ENCODE peak calls at places on chromosome 6, in ten cellular contexts. Y is K562; P is CD8-positive, alpha-beta T cell; V is foreskin fibroblast; T is nephron progenitor cell; R is GM23338; W is sigmoid colon; F is keratinocyte; E is BJ; Z is GM13977. D is an unnamed sample.

GRCh38 chr6:160755168-160755567 is 53.1 kb downstream of the PLG start:
- DNase-seq in Y (no peak), P (no peak), V (no peak), T (no peak), R (peak; percentile 30), W (no peak), F (no peak), E (no peak), Z (no peak), D (no peak)

GRCh38 chr6:165662671-165663282 is at the start of gene PDE10A:
- DNase-seq in Y (no peak), P (no peak), V (no peak), T (peak; percentile 75), R (peak; percentile 63), W (peak; percentile 80), F (no peak), E (no peak), Z (peak; percentile 62), D (peak; percentile 25)

GRCh38 chr6:52537001-52537753 is 39.7 kb downstream of the TRAM2 start:
- DNase-seq in Y (no peak), P (no peak), V (no peak), T (no peak), R (no peak), W (no peak), F (no peak), E (no peak), Z (peak; percentile 57), D (peak; percentile 38)

GRCh38 chr6:71012871-71013456 is 56.1 kb upstream of the B3GAT2 start:
- DNase-seq in Y (peak; percentile 58), P (no peak), V (peak; percentile 18), T (peak; percentile 35), R (peak; percentile 82), W (no peak), F (no peak), E (no peak), Z (peak; percentile 50), D (peak; percentile 56)

GRCh38 chr6:105136433-105137350 is 43.1 kb downstream of the POPDC3 start:
- DNase-seq in Y (peak; percentile 56), P (no peak), V (peak; percentile 30), T (peak; percentile 74), R (peak; percentile 81), W (peak; percentile 88), F (no peak), E (no peak), Z (peak; percentile 77), D (peak; percentile 61)

GRCh38 chr6:56488281-56488680 is 154.4 kb downstream of the DST start:
- DNase-seq in Y (no peak), P (no peak), V (no peak), T (no peak), R (no peak), W (no peak), F (no peak), E (no peak), Z (no peak), D (no peak)

GRCh38 chr6:81834141-81834621 is 81.7 kb upstream of the TENT5A start:
- DNase-seq in Y (no peak), P (no peak), V (peak; percentile 67), T (no peak), R (no peak), W (no peak), F (no peak), E (peak; percentile 60), Z (no peak), D (no peak)

GRCh38 chr6:119894801-119895200 is 545.2 kb upstream of the MAN1A1 start:
- DNase-seq in Y (no peak), P (no peak), V (no peak), T (peak; percentile 15), R (no peak), W (no peak), F (no peak), E (no peak), Z (no peak), D (no peak)

GRCh38 chr6:90343581-90343980 is 46.9 kb upstream of the BACH2 start:
- DNase-seq in Y (no peak), P (no peak), V (peak; percentile 16), T (no peak), R (no peak), W (no peak), F (no peak), E (no peak), Z (no peak), D (no peak)

GRCh38 chr6:90397929-90398674 is 101.5 kb upstream of the BACH2 start:
- DNase-seq in Y (no peak), P (peak; percentile 87), V (no peak), T (no peak), R (no peak), W (no peak), F (no peak), E (no peak), Z (no peak), D (no peak)

GRCh38 chr6:148565931-148566663 is 180.7 kb upstream of the UST start:
- DNase-seq in Y (no peak), P (no peak), V (peak; percentile 96), T (no peak), R (no peak), W (no peak), F (no peak), E (peak; percentile 81), Z (peak; percentile 53), D (peak; percentile 44)

GRCh38 chr6:2197177-2197671 is 48.2 kb downstream of the GMDS start:
- DNase-seq in Y (no peak), P (no peak), V (peak; percentile 33), T (no peak), R (no peak), W (no peak), F (no peak), E (no peak), Z (no peak), D (no peak)

GRCh38 chr6:134863763-134864510 is 86.0 kb downstream of the ALDH8A1 start:
- DNase-seq in Y (no peak), P (no peak), V (no peak), T (no peak), R (no peak), W (no peak), F (no peak), E (no peak), Z (no peak), D (no peak)

GRCh38 chr6:26556263-26557070 is 18.3 kb downstream of the HMGN4 start:
- DNase-seq in Y (peak; percentile 75), P (peak; percentile 49), V (peak; percentile 89), T (peak; percentile 67), R (peak; percentile 89), W (no peak), F (peak; percentile 97), E (no peak), Z (no peak), D (no peak)

GRCh38 chr6:107800564-107801164 is 23.4 kb downstream of the SCML4 start:
- DNase-seq in Y (no peak), P (no peak), V (no peak), T (no peak), R (peak; percentile 21), W (no peak), F (no peak), E (no peak), Z (peak; percentile 41), D (no peak)

GRCh38 chr6:107679457-107679856 is 144.7 kb downstream of the SCML4 start:
- DNase-seq in Y (peak; percentile 22), P (no peak), V (peak; percentile 76), T (peak; percentile 33), R (peak; percentile 75), W (no peak), F (no peak), E (no peak), Z (no peak), D (no peak)

DNA sequence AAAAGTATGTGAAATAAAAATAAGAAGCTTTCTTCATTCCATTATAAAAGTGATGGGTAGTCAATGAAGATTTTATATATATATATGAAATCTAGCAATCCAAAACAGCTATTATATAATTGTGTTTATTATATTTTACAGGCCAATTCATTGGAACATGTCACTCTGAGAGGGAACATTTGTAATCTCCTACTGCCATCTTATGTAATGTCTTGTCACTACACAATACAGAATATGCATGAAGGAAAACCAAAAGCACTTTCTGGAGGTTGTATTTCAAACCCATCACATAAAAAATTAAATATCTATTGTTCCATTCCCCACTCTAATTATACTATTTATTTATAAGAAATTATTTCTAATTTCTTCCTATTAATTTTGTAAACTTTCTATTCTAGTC is 31.5 kb upstream of the IRAK1BP1 start:
- DNase-seq in Y (no peak), P (no peak), V (no peak), T (no peak), R (no peak), W (no peak), F (no peak), E (no peak), Z (no peak), D (no peak)
- TF ChIP-seq CTCF in Y (no peak), P (no peak), V (no peak), T (no peak), R (no peak), W (no peak), F (no peak), E (no peak), Z (no peak), D (peak; percentile 23)

GRCh38 chr6:23478324-23478723 is 647.7 kb upstream of the NRSN1 start:
- DNase-seq in Y (no peak), P (no peak), V (no peak), T (no peak), R (peak; percentile 59), W (no peak), F (no peak), E (no peak), Z (no peak), D (no peak)
- TF ChIP-seq CTCF in Y (no peak), P (no peak), V (no peak), T (no peak), R (no peak), W (no peak), F (no peak), E (no peak), Z (no peak), D (no peak)

DNA sequence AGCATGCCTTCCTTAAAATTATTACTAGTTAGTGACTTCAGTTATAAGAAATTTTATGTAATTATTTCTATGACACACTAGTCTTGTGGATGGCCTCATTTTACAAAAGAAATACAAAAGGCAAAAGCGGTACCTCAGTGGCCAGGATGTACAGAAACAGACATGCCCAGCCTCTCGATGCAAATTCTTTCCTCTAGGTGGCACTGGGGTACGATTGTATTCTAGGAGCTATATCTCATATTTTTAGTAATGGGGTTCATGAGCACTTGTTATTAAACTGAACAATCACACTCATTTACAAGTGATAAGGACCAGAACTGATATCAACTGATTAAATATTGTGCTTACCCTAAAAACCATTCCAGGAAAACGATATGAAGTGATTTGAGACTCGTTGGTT is 59.8 kb downstream of the SOD2 start:
- DNase-seq in Y (peak; percentile 31), P (no peak), V (no peak), T (peak; percentile 7), R (peak; percentile 61), W (no peak), F (no peak), E (no peak), Z (no peak), D (no peak)
- TF ChIP-seq CTCF in Y (peak; percentile 72), P (no peak), V (peak; percentile 31), T (no peak), R (peak; percentile 79), W (no peak), F (peak; percentile 32), E (peak; percentile 38), Z (peak; percentile 35), D (peak; percentile 21)

DNA sequence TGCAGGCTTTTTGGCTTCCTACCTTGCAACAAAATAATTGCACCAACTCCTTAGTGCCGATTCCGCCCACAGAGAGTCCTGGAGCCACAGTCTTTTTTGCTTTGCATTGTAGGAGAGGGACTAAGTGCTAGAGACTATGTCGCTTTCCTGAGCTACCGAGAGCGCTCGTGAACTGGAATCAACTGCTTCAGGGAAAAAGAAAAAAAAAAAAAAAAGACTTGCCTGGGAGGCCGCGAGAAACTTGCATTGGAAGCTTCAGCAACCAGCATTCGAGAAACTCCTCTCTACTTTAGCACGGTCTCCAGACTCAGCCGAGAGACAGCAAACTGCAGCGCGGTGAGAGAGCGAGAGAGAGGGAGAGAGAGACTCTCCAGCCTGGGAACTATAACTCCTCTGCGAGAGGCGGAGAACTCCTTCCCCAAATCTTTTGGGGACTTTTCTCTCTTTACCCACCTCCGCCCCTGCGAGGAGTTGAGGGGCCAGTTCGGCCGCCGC is 423 bp downstream of the SOX4 start:
- DNase-seq in Y (no peak), P (peak; percentile 24), V (peak; percentile 51), T (peak; percentile 33), R (no peak), W (no peak), F (no peak), E (no peak), Z (peak; percentile 40), D (no peak)
- TF ChIP-seq CTCF in Y (no peak), P (no peak), V (no peak), T (no peak), R (no peak), W (no peak), F (no peak), E (no peak), Z (no peak), D (no peak)

D was measured in GM10248.